ENCODE peak calls at places on chromosomes 1 and 21, in five cellular contexts. One of them, this sample, is unnamed.

GRCh38 chr1:63124666-63125191 is 197.6 kb upstream of the FOXD3 start:
- DNase-seq in ovary: no peak
- DNase-seq in omental fat pad: no peak
- DNase-seq in psoas muscle: no peak
- DNase-seq in tibial nerve: no peak
- DNase-seq in this sample: no peak

GRCh38 chr1:48726557-48726956 is 50.1 kb downstream of the BEND5 start:
- DNase-seq in tibial nerve: no peak
- DNase-seq in psoas muscle: no peak
- DNase-seq in omental fat pad: no peak
- DNase-seq in ovary: no peak
- DNase-seq in this sample: no peak

GRCh38 chr1:153277852-153278251 is 18.4 kb downstream of the LORICRIN start:
- DNase-seq in tibial nerve: no peak
- DNase-seq in psoas muscle: no peak
- DNase-seq in omental fat pad: no peak
- DNase-seq in ovary: no peak
- DNase-seq in this sample: peak; percentile 50

GRCh38 chr1:18907021-18907913 is 4.9 kb upstream of the ALDH4A1 start:
- DNase-seq in omental fat pad: no peak
- DNase-seq in ovary: peak; percentile 74
- DNase-seq in tibial nerve: peak; percentile 67
- DNase-seq in psoas muscle: peak; percentile 74
- DNase-seq in this sample: peak; percentile 54

GRCh38 chr21:25607812-25608737 is 794 bp upstream of the MRPL39 start:
- DNase-seq in omental fat pad: peak; percentile 58
- DNase-seq in ovary: peak; percentile 83
- DNase-seq in psoas muscle: peak; percentile 88
- DNase-seq in tibial nerve: peak; percentile 85
- DNase-seq in this sample: peak; percentile 78

GRCh38 chr1:177255411-177255810 is 84.7 kb downstream of the BRINP2 start:
- DNase-seq in psoas muscle: no peak
- DNase-seq in omental fat pad: no peak
- DNase-seq in ovary: no peak
- DNase-seq in tibial nerve: no peak
- DNase-seq in this sample: no peak

GRCh38 chr1:174297351-174297750 is 138.0 kb downstream of the RABGAP1L start:
- DNase-seq in psoas muscle: no peak
- DNase-seq in omental fat pad: no peak
- DNase-seq in ovary: no peak
- DNase-seq in tibial nerve: no peak
- DNase-seq in this sample: no peak

GRCh38 chr1:220702733-220703704 is 12.9 kb downstream of the C1orf115 start:
- DNase-seq in ovary: no peak
- DNase-seq in tibial nerve: no peak
- DNase-seq in omental fat pad: no peak
- DNase-seq in psoas muscle: no peak
- DNase-seq in this sample: no peak

GRCh38 chr1:63773815-63774616 is at the start of gene ROR1:
- DNase-seq in omental fat pad: peak; percentile 52
- DNase-seq in ovary: peak; percentile 90
- DNase-seq in tibial nerve: peak; percentile 81
- DNase-seq in psoas muscle: peak; percentile 93
- DNase-seq in this sample: peak; percentile 90

GRCh38 chr21:17451364-17451869 is 61.4 kb upstream of the CXADR start:
- DNase-seq in omental fat pad: peak; percentile 56
- DNase-seq in ovary: no peak
- DNase-seq in tibial nerve: peak; percentile 81
- DNase-seq in psoas muscle: no peak
- DNase-seq in this sample: no peak

GRCh38 chr1:62247391-62248168 is 52.9 kb downstream of the L1TD1 start:
- DNase-seq in ovary: no peak
- DNase-seq in tibial nerve: no peak
- DNase-seq in psoas muscle: no peak
- DNase-seq in omental fat pad: no peak
- DNase-seq in this sample: no peak

GRCh38 chr1:165842363-165843129 is 15.1 kb downstream of the UCK2 start:
- DNase-seq in psoas muscle: no peak
- DNase-seq in ovary: no peak
- DNase-seq in tibial nerve: no peak
- DNase-seq in omental fat pad: no peak
- DNase-seq in this sample: no peak

GRCh38 chr1:176187001-176187400 is 20.1 kb downstream of the COP1 start:
- DNase-seq in omental fat pad: no peak
- DNase-seq in ovary: no peak
- DNase-seq in psoas muscle: no peak
- DNase-seq in tibial nerve: no peak
- DNase-seq in this sample: no peak

GRCh38 chr1:172912765-172913260 is 137.9 kb downstream of the TNFSF18 start:
- DNase-seq in psoas muscle: no peak
- DNase-seq in ovary: no peak
- DNase-seq in tibial nerve: no peak
- DNase-seq in omental fat pad: no peak
- DNase-seq in this sample: no peak

GRCh38 chr1:116949213-116949985 is 39.7 kb downstream of the PTGFRN start:
- DNase-seq in tibial nerve: no peak
- DNase-seq in psoas muscle: peak; percentile 48
- DNase-seq in ovary: no peak
- DNase-seq in omental fat pad: no peak
- DNase-seq in this sample: no peak

GRCh38 chr21:21085206-21085605 is 87.0 kb downstream of the NCAM2 start:
- DNase-seq in tibial nerve: no peak
- DNase-seq in psoas muscle: no peak
- DNase-seq in omental fat pad: no peak
- DNase-seq in ovary: no peak
- DNase-seq in this sample: no peak

GRCh38 chr1:153375511-153375910 is at the start of gene S100A12:
- DNase-seq in ovary: no peak
- DNase-seq in psoas muscle: no peak
- DNase-seq in omental fat pad: no peak
- DNase-seq in tibial nerve: no peak
- DNase-seq in this sample: no peak

GRCh38 chr1:174022976-174023277 is 770 bp upstream of the RC3H1 start:
- DNase-seq in tibial nerve: no peak
- DNase-seq in ovary: no peak
- DNase-seq in omental fat pad: no peak
- DNase-seq in psoas muscle: no peak
- DNase-seq in this sample: no peak

GRCh38 chr1:3186526-3186921 is 117.5 kb downstream of the PRDM16 start:
- DNase-seq in psoas muscle: peak; percentile 82
- DNase-seq in omental fat pad: peak; percentile 72
- DNase-seq in tibial nerve: peak; percentile 63
- DNase-seq in ovary: peak; percentile 86
- DNase-seq in this sample: peak; percentile 66

GRCh38 chr1:38050397-38051141 is 4.0 kb upstream of the POU3F1 start:
- DNase-seq in tibial nerve: no peak
- DNase-seq in ovary: no peak
- DNase-seq in psoas muscle: no peak
- DNase-seq in omental fat pad: no peak
- DNase-seq in this sample: peak; percentile 74

GRCh38 chr1:89724369-89725015 is 91.6 kb downstream of the LRRC8C start:
- DNase-seq in psoas muscle: peak; percentile 38
- DNase-seq in ovary: no peak
- DNase-seq in tibial nerve: no peak
- DNase-seq in omental fat pad: no peak
- DNase-seq in this sample: no peak

GRCh38 chr1:217313096-217313495 is 317.8 kb downstream of the GPATCH2 start:
- DNase-seq in ovary: no peak
- DNase-seq in psoas muscle: no peak
- DNase-seq in tibial nerve: no peak
- DNase-seq in omental fat pad: no peak
- DNase-seq in this sample: no peak

GRCh38 chr1:51570063-51570720 is 46.7 kb upstream of the OSBPL9 start:
- DNase-seq in omental fat pad: no peak
- DNase-seq in psoas muscle: no peak
- DNase-seq in tibial nerve: no peak
- DNase-seq in ovary: no peak
- DNase-seq in this sample: no peak

GRCh38 chr1:199684686-199685273 is 342.7 kb upstream of the NR5A2 start:
- DNase-seq in tibial nerve: peak; percentile 61
- DNase-seq in omental fat pad: no peak
- DNase-seq in psoas muscle: no peak
- DNase-seq in ovary: no peak
- DNase-seq in this sample: peak; percentile 28

GRCh38 chr1:221781102-221781744 is 39.3 kb upstream of the DUSP10 start:
- DNase-seq in ovary: no peak
- DNase-seq in omental fat pad: no peak
- DNase-seq in psoas muscle: no peak
- DNase-seq in tibial nerve: no peak
- DNase-seq in this sample: no peak

DNA sequence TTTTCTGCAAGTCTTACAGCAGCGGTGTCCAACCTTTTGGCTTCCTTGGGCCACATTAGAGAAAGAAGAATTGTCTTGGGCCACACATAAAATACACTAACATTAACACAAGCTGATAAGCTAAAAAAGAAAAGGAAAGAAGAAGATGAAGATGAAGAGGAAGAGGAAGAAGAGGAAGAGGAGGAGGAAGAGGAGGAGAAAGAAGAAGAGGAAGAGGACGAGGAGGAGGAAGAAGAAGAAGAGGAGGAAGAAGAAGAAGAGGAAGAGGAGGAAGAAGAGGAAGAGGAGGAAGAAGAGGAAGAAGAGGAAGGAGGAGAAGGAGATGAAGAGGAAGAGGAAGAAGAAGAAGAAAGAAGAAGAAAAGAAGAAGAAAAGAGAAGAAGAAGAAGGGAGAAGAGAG is 230.7 kb downstream of the DENND1B start:
- DNase-seq in ovary: no peak
- DNase-seq in psoas muscle: no peak
- DNase-seq in tibial nerve: no peak
- DNase-seq in omental fat pad: no peak
- DNase-seq in this sample: no peak
- TF ChIP-seq CTCF in ovary: no peak
- TF ChIP-seq CTCF in psoas muscle: no peak
- TF ChIP-seq CTCF in tibial nerve: no peak
- TF ChIP-seq CTCF in omental fat pad: no peak
- TF ChIP-seq CTCF in this sample: no peak

GRCh38 chr1:73463848-73464247 is 734.1 kb downstream of the LRRIQ3 start:
- DNase-seq in tibial nerve: no peak
- DNase-seq in ovary: no peak
- DNase-seq in omental fat pad: no peak
- DNase-seq in psoas muscle: no peak
- DNase-seq in this sample: no peak
- TF ChIP-seq CTCF in tibial nerve: no peak
- TF ChIP-seq CTCF in ovary: no peak
- TF ChIP-seq CTCF in omental fat pad: no peak
- TF ChIP-seq CTCF in psoas muscle: no peak
- TF ChIP-seq CTCF in this sample: no peak

GRCh38 chr1:98056781-98057180 is 135.9 kb upstream of the DPYD start:
- DNase-seq in psoas muscle: no peak
- DNase-seq in omental fat pad: no peak
- DNase-seq in tibial nerve: no peak
- DNase-seq in ovary: no peak
- DNase-seq in this sample: no peak

GRCh38 chr1:98054786-98055185 is 134.0 kb upstream of the DPYD start:
- DNase-seq in ovary: no peak
- DNase-seq in psoas muscle: no peak
- DNase-seq in omental fat pad: no peak
- DNase-seq in tibial nerve: no peak
- DNase-seq in this sample: no peak

GRCh38 chr1:98055457-98055856 is 134.6 kb upstream of the DPYD start:
- DNase-seq in psoas muscle: no peak
- DNase-seq in omental fat pad: no peak
- DNase-seq in ovary: no peak
- DNase-seq in tibial nerve: no peak
- DNase-seq in this sample: no peak

GRCh38 chr1:98053471-98054366 is 132.9 kb upstream of the DPYD start:
- DNase-seq in psoas muscle: peak; percentile 72
- DNase-seq in tibial nerve: peak; percentile 25
- DNase-seq in omental fat pad: no peak
- DNase-seq in ovary: peak; percentile 68
- DNase-seq in this sample: peak; percentile 84

DNA sequence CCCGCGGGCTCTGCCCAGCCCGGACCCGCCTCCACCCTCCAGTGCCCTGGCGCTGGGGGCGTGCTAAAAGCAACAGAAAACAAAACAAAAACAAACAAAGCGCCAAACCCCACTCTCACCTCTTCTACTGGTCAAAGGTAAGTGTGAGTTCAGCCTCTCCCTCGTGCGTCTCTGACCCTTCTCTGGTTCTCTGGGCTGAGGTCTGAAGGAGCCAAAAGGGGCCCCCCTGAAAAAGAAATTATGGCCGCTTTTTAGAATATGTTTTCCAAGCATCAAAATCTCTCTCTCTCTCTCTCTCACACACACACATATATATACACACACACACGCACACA is 133.5 kb upstream of the DPYD start:
- DNase-seq in tibial nerve: no peak
- DNase-seq in omental fat pad: no peak
- DNase-seq in ovary: no peak
- DNase-seq in psoas muscle: no peak
- DNase-seq in this sample: no peak
- TF ChIP-seq CTCF in tibial nerve: no peak
- TF ChIP-seq CTCF in omental fat pad: no peak
- TF ChIP-seq CTCF in ovary: peak; percentile 3
- TF ChIP-seq CTCF in psoas muscle: no peak
- TF ChIP-seq CTCF in this sample: no peak

GRCh38 chr21:29943885-29944284 is 4.1 kb upstream of the GRIK1 start:
- DNase-seq in tibial nerve: no peak
- DNase-seq in psoas muscle: no peak
- DNase-seq in ovary: no peak
- DNase-seq in omental fat pad: no peak
- DNase-seq in this sample: no peak
- TF ChIP-seq CTCF in tibial nerve: no peak
- TF ChIP-seq CTCF in psoas muscle: no peak
- TF ChIP-seq CTCF in ovary: no peak
- TF ChIP-seq CTCF in omental fat pad: no peak
- TF ChIP-seq CTCF in this sample: peak; percentile 26

DNA sequence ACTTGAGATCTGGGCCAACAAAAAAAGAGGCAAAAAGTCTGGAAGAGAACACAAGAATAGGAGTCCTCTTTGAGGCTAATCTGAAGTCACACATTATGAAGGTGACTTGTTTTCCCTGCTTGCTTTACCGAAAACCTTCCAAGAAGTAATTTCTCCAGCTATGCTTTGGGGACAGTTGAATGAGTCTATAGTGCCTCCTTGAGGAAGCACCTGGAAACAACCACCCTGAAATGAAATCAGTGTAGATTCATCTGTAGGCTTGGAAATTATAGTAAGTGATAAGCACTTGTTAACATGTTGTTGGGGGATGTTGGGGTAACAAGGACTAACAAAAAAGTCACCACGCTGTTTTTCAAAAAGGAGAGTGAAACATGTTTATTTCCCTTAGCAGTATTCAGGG is 23.4 kb upstream of the RPTN start:
- DNase-seq in psoas muscle: no peak
- DNase-seq in tibial nerve: no peak
- DNase-seq in ovary: no peak
- DNase-seq in omental fat pad: no peak
- DNase-seq in this sample: no peak
- TF ChIP-seq CTCF in psoas muscle: no peak
- TF ChIP-seq CTCF in tibial nerve: peak; percentile 7
- TF ChIP-seq CTCF in ovary: no peak
- TF ChIP-seq CTCF in omental fat pad: no peak
- TF ChIP-seq CTCF in this sample: no peak

DNA sequence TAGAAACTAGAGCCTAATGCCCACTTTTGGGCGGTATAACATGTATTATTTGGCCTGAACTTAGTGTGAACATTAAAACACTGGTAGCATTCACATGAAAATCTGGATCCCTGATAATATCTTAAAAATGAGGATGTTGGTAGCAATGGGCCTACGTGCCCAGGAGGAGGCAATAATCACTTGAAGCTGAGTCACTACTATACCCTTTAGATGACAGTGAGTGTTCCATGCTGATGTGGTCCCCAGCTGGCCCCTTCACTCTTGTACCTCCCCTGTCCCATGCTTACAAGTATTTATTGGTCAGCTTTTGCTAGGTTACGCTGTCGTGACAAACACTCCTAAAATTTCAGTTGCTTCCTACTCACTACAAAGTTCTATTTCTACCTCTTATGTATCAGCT is 23.0 kb upstream of the POU2F1 start:
- DNase-seq in psoas muscle: no peak
- DNase-seq in tibial nerve: no peak
- DNase-seq in ovary: no peak
- DNase-seq in omental fat pad: no peak
- DNase-seq in this sample: no peak
- TF ChIP-seq CTCF in psoas muscle: no peak
- TF ChIP-seq CTCF in tibial nerve: no peak
- TF ChIP-seq CTCF in ovary: no peak
- TF ChIP-seq CTCF in omental fat pad: no peak
- TF ChIP-seq CTCF in this sample: no peak